ENCODE peak calls at places on chromosome 12, in six cellular contexts. One of them, this sample, is unnamed.

GRCh38 chr12:123471374-123472068 is 13.6 kb downstream of the SNRNP35 start:
- DNase-seq in glutamatergic neuron: no peak
- DNase-seq in GM06990: no peak
- DNase-seq in nephron progenitor cell: no peak
- DNase-seq in psoas muscle: peak
- DNase-seq in natural killer cell: no peak
- DNase-seq in this sample: peak

GRCh38 chr12:64797156-64797555 is 27.3 kb upstream of the TBC1D30 start:
- DNase-seq in glutamatergic neuron: no peak
- DNase-seq in nephron progenitor cell: no peak
- DNase-seq in GM06990: no peak
- DNase-seq in psoas muscle: no peak
- DNase-seq in natural killer cell: no peak
- DNase-seq in this sample: no peak

GRCh38 chr12:66804555-66804954 is 125.7 kb upstream of the GRIP1 start:
- DNase-seq in GM06990: no peak
- DNase-seq in psoas muscle: no peak
- DNase-seq in natural killer cell: no peak
- DNase-seq in glutamatergic neuron: peak
- DNase-seq in nephron progenitor cell: no peak
- DNase-seq in this sample: no peak

GRCh38 chr12:2693204-2693860 is 101.4 kb upstream of the FKBP4 start:
- DNase-seq in psoas muscle: no peak
- DNase-seq in natural killer cell: no peak
- DNase-seq in nephron progenitor cell: no peak
- DNase-seq in GM06990: no peak
- DNase-seq in glutamatergic neuron: no peak
- DNase-seq in this sample: no peak

GRCh38 chr12:82436354-82436753 is 78.0 kb downstream of the METTL25 start:
- DNase-seq in GM06990: no peak
- DNase-seq in psoas muscle: no peak
- DNase-seq in nephron progenitor cell: no peak
- DNase-seq in glutamatergic neuron: no peak
- DNase-seq in natural killer cell: no peak
- DNase-seq in this sample: no peak

GRCh38 chr12:78209851-78210493 is 379.3 kb downstream of the NAV3 start:
- DNase-seq in GM06990: no peak
- DNase-seq in natural killer cell: no peak
- DNase-seq in nephron progenitor cell: no peak
- DNase-seq in glutamatergic neuron: peak
- DNase-seq in psoas muscle: no peak
- DNase-seq in this sample: no peak

GRCh38 chr12:86675197-86675596 is 419.0 kb upstream of the MGAT4C start:
- DNase-seq in psoas muscle: no peak
- DNase-seq in nephron progenitor cell: no peak
- DNase-seq in natural killer cell: no peak
- DNase-seq in glutamatergic neuron: no peak
- DNase-seq in GM06990: no peak
- DNase-seq in this sample: no peak

GRCh38 chr12:530871-531270 is 71.1 kb downstream of the B4GALNT3 start:
- DNase-seq in nephron progenitor cell: no peak
- DNase-seq in psoas muscle: no peak
- DNase-seq in glutamatergic neuron: no peak
- DNase-seq in GM06990: no peak
- DNase-seq in natural killer cell: no peak
- DNase-seq in this sample: no peak

GRCh38 chr12:25099010-25099409 is 96.0 kb downstream of the DNAI7 start:
- DNase-seq in glutamatergic neuron: no peak
- DNase-seq in nephron progenitor cell: no peak
- DNase-seq in psoas muscle: no peak
- DNase-seq in natural killer cell: no peak
- DNase-seq in GM06990: no peak
- DNase-seq in this sample: no peak

GRCh38 chr12:108759914-108760313 is 28.6 kb upstream of the CORO1C start:
- DNase-seq in natural killer cell: no peak
- DNase-seq in glutamatergic neuron: no peak
- DNase-seq in psoas muscle: peak
- DNase-seq in GM06990: no peak
- DNase-seq in nephron progenitor cell: no peak
- DNase-seq in this sample: no peak

GRCh38 chr12:89156862-89157262 is 195.4 kb downstream of the DUSP6 start:
- DNase-seq in natural killer cell: no peak
- DNase-seq in psoas muscle: no peak
- DNase-seq in GM06990: no peak
- DNase-seq in glutamatergic neuron: no peak
- DNase-seq in nephron progenitor cell: no peak
- DNase-seq in this sample: no peak

GRCh38 chr12:93390565-93391297 is 13.0 kb downstream of the NUDT4 start:
- DNase-seq in nephron progenitor cell: no peak
- DNase-seq in psoas muscle: no peak
- DNase-seq in glutamatergic neuron: no peak
- DNase-seq in GM06990: no peak
- DNase-seq in natural killer cell: no peak
- DNase-seq in this sample: no peak

GRCh38 chr12:128240745-128241144 is 26.2 kb upstream of the TMEM132C start:
- DNase-seq in GM06990: no peak
- DNase-seq in natural killer cell: no peak
- DNase-seq in glutamatergic neuron: no peak
- DNase-seq in psoas muscle: no peak
- DNase-seq in nephron progenitor cell: no peak
- DNase-seq in this sample: no peak

GRCh38 chr12:129887047-129887568 is 16.7 kb downstream of the TMEM132D start:
- DNase-seq in psoas muscle: no peak
- DNase-seq in GM06990: no peak
- DNase-seq in natural killer cell: no peak
- DNase-seq in nephron progenitor cell: peak
- DNase-seq in glutamatergic neuron: peak
- DNase-seq in this sample: no peak

GRCh38 chr12:95146767-95147166 is 70.5 kb downstream of the FGD6 start:
- DNase-seq in GM06990: no peak
- DNase-seq in nephron progenitor cell: no peak
- DNase-seq in glutamatergic neuron: peak
- DNase-seq in psoas muscle: no peak
- DNase-seq in natural killer cell: no peak
- DNase-seq in this sample: no peak

GRCh38 chr12:79827484-79827883 is 107.4 kb downstream of the PPP1R12A start:
- DNase-seq in GM06990: no peak
- DNase-seq in natural killer cell: no peak
- DNase-seq in glutamatergic neuron: no peak
- DNase-seq in psoas muscle: no peak
- DNase-seq in nephron progenitor cell: no peak
- DNase-seq in this sample: no peak

GRCh38 chr12:64243809-64244208 is 21.7 kb upstream of the KICS2 start:
- DNase-seq in GM06990: no peak
- DNase-seq in psoas muscle: no peak
- DNase-seq in nephron progenitor cell: no peak
- DNase-seq in natural killer cell: no peak
- DNase-seq in glutamatergic neuron: no peak
- DNase-seq in this sample: no peak

DNA sequence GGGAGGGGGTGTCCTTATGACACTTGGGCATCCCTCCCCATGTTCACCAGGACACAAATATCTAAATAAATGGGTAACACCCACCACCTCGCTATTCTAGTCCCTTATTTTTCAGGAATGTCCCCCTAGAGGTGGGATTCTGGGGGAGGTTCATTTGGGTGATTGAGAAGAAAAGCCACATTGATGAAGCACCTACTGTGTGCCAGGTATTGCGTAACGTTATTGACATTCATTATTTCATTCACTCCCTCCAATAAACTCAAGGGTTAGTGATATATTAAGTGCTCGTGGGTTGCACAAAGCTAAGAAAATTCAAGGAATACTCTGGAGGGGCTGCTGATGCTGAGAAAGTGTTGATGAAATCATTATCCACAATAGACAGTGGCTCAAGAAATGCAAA is 92.5 kb upstream of the NOS1 start:
- DNase-seq in natural killer cell: no peak
- DNase-seq in GM06990: no peak
- DNase-seq in nephron progenitor cell: no peak
- DNase-seq in glutamatergic neuron: no peak
- DNase-seq in psoas muscle: no peak
- DNase-seq in this sample: no peak
- TF ChIP-seq CTCF in natural killer cell: no peak
- TF ChIP-seq CTCF in GM06990: no peak
- TF ChIP-seq CTCF in nephron progenitor cell: no peak
- TF ChIP-seq CTCF in glutamatergic neuron: no peak
- TF ChIP-seq CTCF in psoas muscle: no peak
- TF ChIP-seq CTCF in this sample: no peak

DNA sequence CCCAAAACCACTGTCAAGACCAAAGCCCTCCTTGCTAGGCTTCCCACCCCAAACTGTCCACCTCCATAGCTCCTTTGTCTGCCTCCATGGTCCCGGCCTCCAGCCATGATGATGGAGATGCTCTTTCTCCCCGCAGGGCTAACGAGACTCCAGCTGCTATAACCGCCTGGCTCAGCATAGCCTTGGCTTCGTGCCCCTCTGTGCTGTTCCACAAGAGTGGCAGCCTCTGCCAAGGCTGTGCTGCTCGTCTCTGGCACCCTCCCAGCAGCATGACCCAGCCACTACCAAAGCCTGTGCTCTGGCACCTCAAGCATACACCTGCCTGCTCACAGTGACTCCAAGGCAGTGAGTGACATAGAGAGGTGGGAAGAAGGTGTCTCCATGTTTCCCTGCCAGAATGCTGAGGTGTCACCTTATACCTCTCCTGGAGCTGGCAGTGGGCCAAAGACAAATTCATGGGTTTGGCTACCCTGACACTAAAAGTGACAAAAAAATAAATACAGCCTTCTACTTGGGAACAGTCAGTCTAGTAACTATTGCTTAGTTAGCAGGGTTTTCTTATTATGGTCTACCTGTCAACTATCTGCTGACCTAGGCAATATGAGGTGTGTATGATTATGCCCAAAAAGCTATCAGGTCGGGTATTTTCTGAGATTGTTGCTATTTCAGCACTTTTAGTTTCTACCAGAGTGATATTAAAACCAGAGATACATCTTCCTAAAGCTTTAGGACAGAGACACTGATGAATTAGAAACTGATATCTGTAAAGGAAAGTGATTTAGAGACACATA is 16.1 kb upstream of the KRT73 start:
- DNase-seq in glutamatergic neuron: no peak
- DNase-seq in GM06990: no peak
- DNase-seq in nephron progenitor cell: no peak
- DNase-seq in natural killer cell: no peak
- DNase-seq in psoas muscle: no peak
- DNase-seq in this sample: peak
- TF ChIP-seq CTCF in glutamatergic neuron: no peak
- TF ChIP-seq CTCF in GM06990: no peak
- TF ChIP-seq CTCF in nephron progenitor cell: no peak
- TF ChIP-seq CTCF in natural killer cell: no peak
- TF ChIP-seq CTCF in psoas muscle: no peak
- TF ChIP-seq CTCF in this sample: no peak

GRCh38 chr12:112297188-112297587 is 85.0 kb downstream of the HECTD4 start:
- DNase-seq in natural killer cell: no peak
- DNase-seq in GM06990: no peak
- DNase-seq in glutamatergic neuron: no peak
- DNase-seq in psoas muscle: no peak
- DNase-seq in nephron progenitor cell: no peak
- DNase-seq in this sample: no peak

GRCh38 chr12:112296183-112296582 is 86.0 kb downstream of the HECTD4 start:
- DNase-seq in nephron progenitor cell: no peak
- DNase-seq in GM06990: no peak
- DNase-seq in psoas muscle: no peak
- DNase-seq in natural killer cell: no peak
- DNase-seq in glutamatergic neuron: no peak
- DNase-seq in this sample: no peak

GRCh38 chr12:112299704-112300103 is 82.5 kb downstream of the HECTD4 start:
- DNase-seq in psoas muscle: no peak
- DNase-seq in natural killer cell: no peak
- DNase-seq in GM06990: no peak
- DNase-seq in nephron progenitor cell: no peak
- DNase-seq in glutamatergic neuron: no peak
- DNase-seq in this sample: no peak

DNA sequence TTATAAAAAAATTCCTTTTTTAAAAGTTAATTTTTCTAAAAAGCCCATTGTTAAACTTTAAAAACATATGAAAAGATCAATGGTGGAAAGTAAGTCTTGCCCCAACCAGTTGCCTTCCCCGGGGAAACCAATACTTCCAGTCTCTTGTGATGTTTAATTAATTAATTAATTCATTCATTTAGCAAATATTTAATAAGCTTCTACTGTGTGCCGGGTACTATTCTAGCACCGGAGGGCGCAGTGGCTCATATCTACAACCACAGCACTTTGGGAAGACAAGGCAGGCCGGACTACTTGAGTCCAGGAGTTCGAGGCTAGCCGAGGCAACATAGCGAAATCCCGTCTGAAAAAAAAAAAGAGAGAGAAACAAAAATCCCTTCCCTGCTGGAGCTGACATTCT is 87.4 kb downstream of the HECTD4 start:
- DNase-seq in natural killer cell: no peak
- DNase-seq in GM06990: no peak
- DNase-seq in psoas muscle: no peak
- DNase-seq in nephron progenitor cell: no peak
- DNase-seq in glutamatergic neuron: no peak
- DNase-seq in this sample: no peak
- TF ChIP-seq CTCF in natural killer cell: no peak
- TF ChIP-seq CTCF in GM06990: peak
- TF ChIP-seq CTCF in psoas muscle: no peak
- TF ChIP-seq CTCF in nephron progenitor cell: no peak
- TF ChIP-seq CTCF in glutamatergic neuron: no peak
- TF ChIP-seq CTCF in this sample: no peak

GRCh38 chr12:6614513-6615177 is 7.5 kb upstream of the CHD4 start:
- DNase-seq in GM06990: no peak
- DNase-seq in natural killer cell: no peak
- DNase-seq in psoas muscle: no peak
- DNase-seq in nephron progenitor cell: no peak
- DNase-seq in glutamatergic neuron: no peak
- DNase-seq in this sample: no peak
- TF ChIP-seq CTCF in GM06990: no peak
- TF ChIP-seq CTCF in natural killer cell: no peak
- TF ChIP-seq CTCF in psoas muscle: no peak
- TF ChIP-seq CTCF in nephron progenitor cell: no peak
- TF ChIP-seq CTCF in glutamatergic neuron: no peak
- TF ChIP-seq CTCF in this sample: no peak

GRCh38 chr12:91991397-91992187 is 154.1 kb downstream of the BTG1 start:
- DNase-seq in nephron progenitor cell: no peak
- DNase-seq in natural killer cell: no peak
- DNase-seq in glutamatergic neuron: no peak
- DNase-seq in psoas muscle: no peak
- DNase-seq in GM06990: peak
- DNase-seq in this sample: no peak
- TF ChIP-seq CTCF in nephron progenitor cell: no peak
- TF ChIP-seq CTCF in natural killer cell: no peak
- TF ChIP-seq CTCF in glutamatergic neuron: no peak
- TF ChIP-seq CTCF in psoas muscle: no peak
- TF ChIP-seq CTCF in GM06990: peak
- TF ChIP-seq CTCF in this sample: no peak

DNA sequence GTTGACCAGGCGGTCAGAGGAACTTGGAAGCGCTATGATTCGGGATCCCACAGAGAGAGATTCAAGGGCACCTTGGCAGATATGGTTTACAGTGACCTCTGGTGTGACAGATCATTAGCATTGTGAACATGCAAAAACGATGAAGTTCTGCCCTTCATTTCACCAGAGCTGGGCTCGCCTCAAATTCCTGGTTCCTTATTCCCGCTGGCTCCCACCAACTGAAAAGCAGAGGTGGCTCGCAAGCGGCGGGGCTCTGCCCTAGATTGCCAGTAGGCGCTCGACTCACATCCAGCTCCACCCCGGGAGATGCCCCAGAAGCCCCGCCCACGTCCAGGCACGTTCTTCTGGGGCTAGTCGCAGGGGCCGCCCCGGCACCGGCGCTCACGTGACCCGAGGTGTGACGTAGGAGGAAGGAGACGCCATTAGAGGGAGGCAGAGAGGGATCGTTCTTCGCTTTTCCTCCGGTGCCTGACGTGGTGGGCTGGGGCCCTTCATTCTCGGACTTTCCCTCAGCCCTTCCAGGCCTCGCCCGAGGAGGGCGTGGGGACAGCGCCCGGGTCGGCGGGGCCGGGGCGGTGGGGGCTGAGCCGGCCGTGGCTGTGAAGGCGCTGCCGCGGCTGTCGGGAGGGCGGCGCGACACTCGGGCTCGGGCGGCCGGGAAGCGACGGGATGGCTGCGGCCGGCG is at the start of gene RAB21:
- DNase-seq in GM06990: peak
- DNase-seq in psoas muscle: peak
- DNase-seq in nephron progenitor cell: peak
- DNase-seq in glutamatergic neuron: peak
- DNase-seq in natural killer cell: peak
- DNase-seq in this sample: peak
- TF ChIP-seq CTCF in GM06990: no peak
- TF ChIP-seq CTCF in psoas muscle: peak
- TF ChIP-seq CTCF in nephron progenitor cell: no peak
- TF ChIP-seq CTCF in glutamatergic neuron: peak
- TF ChIP-seq CTCF in natural killer cell: peak
- TF ChIP-seq CTCF in this sample: peak